ENCODE peak calls at places on chromosomes 13 and 19, in six cellular contexts. C, E, T, S, U and M are unnamed samples.

GRCh38 chr13:106534844-106535551 is 464 bp downstream of the EFNB2 start:
- DNase-seq in C (peak), E (peak), T (peak), S (peak), U (peak), M (no peak)

GRCh38 chr19:39941615-39942507 is 7.4 kb upstream of the FCGBP start:
- DNase-seq in C (no peak), E (no peak), T (no peak), S (no peak), U (no peak), M (peak)

GRCh38 chr13:87677334-87678234 is 6.4 kb downstream of the SLITRK5 start:
- DNase-seq in C (peak), E (peak), T (no peak), S (no peak), U (peak), M (no peak)

GRCh38 chr13:31227063-31227462 is 27.3 kb downstream of the B3GLCT start:
- DNase-seq in C (no peak), E (no peak), T (peak), S (no peak), U (no peak), M (peak)

GRCh38 chr19:23971598-23971997 is 56.9 kb downstream of the ZNF726 start:
- DNase-seq in C (no peak), E (no peak), T (no peak), S (no peak), U (no peak), M (no peak)

GRCh38 chr13:100075700-100076587 is 12.9 kb upstream of the PCCA start:
- DNase-seq in C (no peak), E (no peak), T (no peak), S (no peak), U (no peak), M (no peak)

GRCh38 chr19:29674374-29675119 is 9.3 kb downstream of the PLEKHF1 start:
- DNase-seq in C (no peak), E (no peak), T (no peak), S (no peak), U (no peak), M (no peak)

GRCh38 chr19:46416077-46416709 is 2.8 kb upstream of the CCDC8 start:
- DNase-seq in C (peak), E (peak), T (peak), S (peak), U (peak), M (peak)

GRCh38 chr19:55641376-55642152 is 762 bp downstream of the ZNF580 start:
- DNase-seq in C (no peak), E (no peak), T (no peak), S (no peak), U (no peak), M (no peak)

GRCh38 chr13:112963641-112964040 is 5.4 kb upstream of the MCF2L start:
- DNase-seq in C (no peak), E (peak), T (no peak), S (no peak), U (no peak), M (no peak)

GRCh38 chr13:50282016-50282415 is 266.8 kb downstream of the KCNRG start:
- DNase-seq in C (no peak), E (no peak), T (no peak), S (no peak), U (no peak), M (no peak)

GRCh38 chr19:8302734-8303133 is 5.4 kb downstream of the CD320 start:
- DNase-seq in C (peak), E (peak), T (no peak), S (no peak), U (no peak), M (no peak)

GRCh38 chr13:50276550-50276949 is 261.3 kb downstream of the KCNRG start:
- DNase-seq in C (peak), E (no peak), T (no peak), S (no peak), U (no peak), M (no peak)

GRCh38 chr19:4499855-4500254 is 18.4 kb downstream of the PLIN4 start:
- DNase-seq in C (no peak), E (no peak), T (no peak), S (no peak), U (no peak), M (no peak)

GRCh38 chr19:53333071-53333465 is 481 bp upstream of the ZNF845 start:
- DNase-seq in C (peak), E (peak), T (peak), S (peak), U (peak), M (no peak)

GRCh38 chr19:10019246-10019645 is 6.0 kb downstream of the RDH8 start:
- DNase-seq in C (no peak), E (no peak), T (no peak), S (no peak), U (no peak), M (no peak)

GRCh38 chr19:47680858-47681332 is 32.3 kb upstream of the EHD2 start:
- DNase-seq in C (no peak), E (no peak), T (no peak), S (no peak), U (no peak), M (no peak)

GRCh38 chr19:35673121-35673804 is 6.9 kb downstream of the UPK1A start:
- DNase-seq in C (peak), E (peak), T (peak), S (peak), U (peak), M (peak)

GRCh38 chr13:45396548-45397095 is 21.6 kb downstream of the SLC25A30 start:
- DNase-seq in C (no peak), E (no peak), T (no peak), S (no peak), U (peak), M (no peak)

GRCh38 chr13:100811906-100812305 is 137.3 kb upstream of the TMTC4 start:
- DNase-seq in C (no peak), E (no peak), T (no peak), S (no peak), U (no peak), M (no peak)

GRCh38 chr13:65855276-65855675 is 1374.9 kb downstream of the PCDH9 start:
- DNase-seq in C (no peak), E (no peak), T (no peak), S (no peak), U (peak), M (no peak)

GRCh38 chr19:20414133-20414532 is 151.4 kb downstream of the ZNF737 start:
- DNase-seq in C (no peak), E (no peak), T (no peak), S (no peak), U (no peak), M (no peak)

GRCh38 chr13:51625555-51626345 is 41.5 kb downstream of the WDFY2 start:
- DNase-seq in C (no peak), E (peak), T (no peak), S (no peak), U (no peak), M (peak)

GRCh38 chr13:40043759-40044158 is 388.3 kb downstream of the COG6 start:
- DNase-seq in C (no peak), E (no peak), T (no peak), S (no peak), U (no peak), M (no peak)

GRCh38 chr19:7188682-7189629 is 105.3 kb downstream of the INSR start:
- DNase-seq in C (no peak), E (no peak), T (peak), S (no peak), U (no peak), M (no peak)

GRCh38 chr13:49649244-49649962 is 21.1 kb downstream of the ARL11 start:
- DNase-seq in C (no peak), E (no peak), T (peak), S (no peak), U (no peak), M (peak)

GRCh38 chr13:114147803-114148520 is 15.5 kb upstream of the RASA3 start:
- DNase-seq in C (no peak), E (no peak), T (no peak), S (no peak), U (no peak), M (no peak)

GRCh38 chr19:50416815-50417137 is 2.0 kb upstream of the SPIB start:
- DNase-seq in C (no peak), E (no peak), T (no peak), S (no peak), U (no peak), M (no peak)

GRCh38 chr13:41842029-41842428 is 118.9 kb downstream of the VWA8 start:
- DNase-seq in C (no peak), E (no peak), T (peak), S (no peak), U (no peak), M (no peak)

GRCh38 chr19:11480927-11481776 is at the start of gene ELAVL3:
- DNase-seq in C (peak), E (no peak), T (no peak), S (no peak), U (peak), M (no peak)

GRCh38 chr13:75485286-75486062 is 3.5 kb upstream of the TBC1D4 start:
- DNase-seq in C (no peak), E (no peak), T (peak), S (no peak), U (no peak), M (peak)

GRCh38 chr19:38204096-38204495 is 19.9 kb downstream of the DPF1 start:
- DNase-seq in C (no peak), E (peak), T (no peak), S (no peak), U (no peak), M (no peak)

GRCh38 chr13:66940113-66940512 is 290.0 kb downstream of the PCDH9 start:
- DNase-seq in C (no peak), E (no peak), T (no peak), S (no peak), U (no peak), M (peak)

GRCh38 chr13:76937416-76937815 is 10.9 kb upstream of the ACOD1 start:
- DNase-seq in C (no peak), E (no peak), T (peak), S (no peak), U (no peak), M (peak)

GRCh38 chr19:51440846-51441409 is 17.3 kb downstream of the SIGLEC8 start:
- DNase-seq in C (no peak), E (no peak), T (no peak), S (no peak), U (no peak), M (no peak)

GRCh38 chr19:56091751-56092546 is 29.1 kb downstream of the ZNF787 start:
- DNase-seq in C (no peak), E (no peak), T (no peak), S (no peak), U (peak), M (no peak)

GRCh38 chr13:97182065-97182890 is 39.9 kb upstream of the MBNL2 start:
- DNase-seq in C (no peak), E (no peak), T (no peak), S (no peak), U (no peak), M (peak)

GRCh38 chr13:39297664-39298171 is 259.5 kb downstream of the NHLRC3 start:
- DNase-seq in C (no peak), E (no peak), T (peak), S (no peak), U (no peak), M (no peak)

GRCh38 chr13:75365724-75366173 is 116.2 kb downstream of the TBC1D4 start:
- DNase-seq in C (no peak), E (no peak), T (peak), S (no peak), U (no peak), M (peak)

GRCh38 chr13:27960362-27961226 is 8.5 kb downstream of the CDX2 start:
- DNase-seq in C (peak), E (peak), T (peak), S (peak), U (peak), M (peak)
- TF ChIP-seq CTCF in C (peak), E (peak), T (peak), S (peak), U (peak), M (peak)

GRCh38 chr19:42295831-42296525 is 6.0 kb upstream of the PRR19 start:
- DNase-seq in C (peak), E (peak), T (peak), S (peak), U (peak), M (peak)
- TF ChIP-seq CTCF in C (peak), E (peak), T (peak), S (peak), U (peak), M (peak)

GRCh38 chr13:28718186-28718537 is 608 bp downstream of the SLC46A3 start:
- DNase-seq in C (no peak), E (no peak), T (peak), S (no peak), U (no peak), M (peak)

GRCh38 chr13:28719656-28720055 is 886 bp upstream of the SLC46A3 start:
- DNase-seq in C (no peak), E (no peak), T (peak), S (no peak), U (no peak), M (peak)

GRCh38 chr13:28719227-28719562 is 425 bp upstream of the SLC46A3 start:
- DNase-seq in C (no peak), E (no peak), T (no peak), S (no peak), U (no peak), M (no peak)

GRCh38 chr13:28717170-28717569 is 1.6 kb downstream of the SLC46A3 start:
- DNase-seq in C (no peak), E (no peak), T (no peak), S (no peak), U (no peak), M (no peak)

GRCh38 chr13:28718538-28719226 is at the start of gene SLC46A3:
- DNase-seq in C (peak), E (peak), T (peak), S (peak), U (peak), M (peak)
- TF ChIP-seq CTCF in C (no peak), E (no peak), T (no peak), S (peak), U (no peak), M (no peak)

GRCh38 chr19:14342809-14343208 is 38.4 kb upstream of the ADGRE5 start:
- DNase-seq in C (peak), E (no peak), T (no peak), S (no peak), U (no peak), M (no peak)
- TF ChIP-seq CTCF in C (no peak), E (no peak), T (no peak), S (no peak), U (peak), M (no peak)

DNA sequence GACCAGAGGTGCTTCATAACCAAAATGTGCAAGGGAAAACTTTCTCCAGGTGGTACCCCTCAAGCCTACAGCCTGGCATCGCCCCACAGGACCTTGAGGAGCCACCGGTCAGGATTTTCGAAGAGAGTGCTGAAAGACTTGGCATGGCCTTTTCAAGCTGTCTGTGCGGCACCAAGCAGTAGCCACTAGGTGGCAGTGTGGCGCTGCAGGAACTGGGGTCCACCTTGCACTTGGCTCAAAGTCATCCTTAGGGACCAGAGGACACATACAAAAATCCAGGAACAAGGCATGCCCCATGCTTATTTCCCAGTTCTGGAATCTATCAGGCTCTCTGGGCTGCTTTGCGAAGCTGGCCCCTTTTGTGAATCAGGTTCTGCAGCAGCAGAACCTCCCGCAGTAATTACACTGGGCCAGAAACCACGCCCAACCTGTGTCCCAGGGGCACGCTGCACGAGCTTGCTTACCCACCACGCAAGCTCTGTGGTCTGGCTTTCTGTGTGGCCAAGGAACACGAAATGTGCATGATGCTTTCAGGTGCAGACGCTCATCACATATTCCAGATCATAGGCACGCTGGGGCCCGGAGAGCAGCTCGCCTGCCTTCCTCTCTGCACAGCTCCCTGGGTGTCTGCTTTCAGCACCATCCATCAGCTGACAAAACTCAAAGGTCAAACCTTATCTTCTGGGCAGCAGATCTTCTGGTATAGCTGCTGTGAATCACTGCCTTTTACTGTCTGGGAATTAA is 87.2 kb downstream of the SLC7A1 start:
- DNase-seq in C (peak), E (peak), T (peak), S (peak), U (peak), M (peak)
- TF ChIP-seq CTCF in C (peak), E (peak), T (peak), S (peak), U (peak), M (peak)

GRCh38 chr19:1252818-1253513 is 4.6 kb downstream of the MIDN start:
- DNase-seq in C (no peak), E (peak), T (peak), S (peak), U (peak), M (peak)
- TF ChIP-seq CTCF in C (no peak), E (no peak), T (peak), S (peak), U (no peak), M (peak)

DNA sequence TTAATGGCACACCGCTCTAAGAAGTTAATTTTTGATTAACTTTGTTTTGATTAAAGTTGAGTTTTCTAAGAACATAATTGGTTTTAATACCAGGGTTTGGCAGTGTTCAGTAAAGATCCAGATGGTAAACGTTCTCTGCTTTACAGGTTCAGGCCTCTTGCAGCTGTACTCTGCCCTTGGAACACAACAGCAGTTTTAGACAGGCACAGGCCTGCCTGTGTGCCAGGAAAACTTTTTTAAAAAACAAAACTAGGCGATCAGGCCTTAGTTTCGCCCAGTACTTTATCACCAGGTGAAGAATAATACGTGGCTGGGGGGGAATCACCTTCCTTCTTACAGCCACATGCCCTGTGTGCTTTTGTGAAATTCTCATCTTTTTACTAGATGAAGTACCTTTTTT is 38.0 kb upstream of the TEX29 start:
- DNase-seq in C (no peak), E (peak), T (no peak), S (no peak), U (peak), M (peak)
- TF ChIP-seq CTCF in C (no peak), E (no peak), T (no peak), S (no peak), U (no peak), M (no peak)

GRCh38 chr19:934865-935422 is 9.1 kb downstream of the ARID3A start:
- DNase-seq in C (no peak), E (peak), T (peak), S (peak), U (no peak), M (no peak)
- TF ChIP-seq CTCF in C (no peak), E (no peak), T (peak), S (no peak), U (no peak), M (no peak)